ENCODE peak calls at places on chromosomes 12 and 14, in nine cellular contexts. G is heart left ventricle, I is suprapubic skin, N is body of pancreas, P is endothelial cell of umbilical vein, S is upper lobe of left lung, K is right lobe of liver, W is esophagus squamous epithelium, F is stomach. L is an unnamed sample. For H3K27me3, the result is how much of the 10 kb centered on the place peaks cover.

GRCh38 chr12:115806000-115806399 is 471.5 kb downstream of the MED13L start:
- DNase-seq in G (no peak), K (no peak), F (no peak), S (no peak), P (no peak), N (no peak), W (no peak), I (no peak), L (no peak)

GRCh38 chr14:94115068-94115591 is 4.6 kb downstream of the IFI27 start:
- DNase-seq in F (peak), P (peak), G (peak), I (peak), S (peak), K (no peak), N (no peak), W (no peak), L (peak)

GRCh38 chr14:36319899-36320209 is 583 bp downstream of the MBIP start:
- DNase-seq in F (no peak), I (no peak), P (no peak), K (no peak), G (no peak), S (no peak), N (no peak), W (no peak), L (no peak)

GRCh38 chr12:106415134-106415533 is 57.6 kb downstream of the POLR3B start:
- DNase-seq in W (no peak), G (no peak), P (no peak), N (no peak), F (no peak), S (no peak), K (no peak), I (no peak), L (no peak)

GRCh38 chr14:52124791-52125661 is 56.2 kb upstream of the NID2 start:
- DNase-seq in K (no peak), G (peak), W (no peak), F (no peak), N (no peak), I (no peak), P (peak), S (no peak), L (no peak)

GRCh38 chr12:11016937-11017336 is 5.5 kb downstream of the TAS2R19 start:
- DNase-seq in W (no peak), P (no peak), K (no peak), N (no peak), I (no peak), F (no peak), G (no peak), S (no peak), L (no peak)

GRCh38 chr12:95115641-95116040 is 42.2 kb upstream of the NR2C1 start:
- DNase-seq in N (no peak), K (no peak), S (no peak), W (no peak), G (no peak), I (no peak), P (no peak), F (no peak), L (no peak)

GRCh38 chr14:69154779-69155178 is 1.9 kb upstream of the DCAF5 start:
- DNase-seq in F (peak), S (no peak), N (peak), G (no peak), K (no peak), I (no peak), W (no peak), P (peak), L (peak)

GRCh38 chr12:21330682-21331253 is 3.9 kb downstream of the SLCO1A2 start:
- DNase-seq in F (no peak), S (no peak), W (no peak), K (no peak), P (no peak), I (no peak), G (no peak), N (no peak), L (no peak)

GRCh38 chr14:66623838-66624237 is 115.9 kb downstream of the GPHN start:
- DNase-seq in P (no peak), G (no peak), F (no peak), W (no peak), K (no peak), I (no peak), S (no peak), N (no peak), L (no peak)

GRCh38 chr12:46354799-46355194 is 17.8 kb downstream of the SLC38A2 start:
- DNase-seq in G (no peak), N (no peak), K (no peak), P (no peak), I (no peak), S (no peak), F (no peak), W (no peak), L (no peak)

GRCh38 chr14:95340201-95340697 is 20.5 kb upstream of the CLMN start:
- DNase-seq in I (no peak), P (no peak), N (peak), W (no peak), S (no peak), G (no peak), K (peak), F (peak), L (peak)

GRCh38 chr14:75989134-75989533 is 3.6 kb downstream of the IFT43 start:
- DNase-seq in S (no peak), N (no peak), P (peak), I (no peak), G (peak), W (no peak), K (peak), F (no peak), L (no peak)

GRCh38 chr12:72684491-72684890 is 412.3 kb downstream of the TRHDE start:
- DNase-seq in G (no peak), F (no peak), P (no peak), N (no peak), W (no peak), I (no peak), S (no peak), K (no peak), L (no peak)

GRCh38 chr12:10618338-10618987 is 5.1 kb upstream of the MAGOHB start:
- DNase-seq in K (no peak), S (no peak), I (no peak), N (no peak), P (peak), G (no peak), F (no peak), W (no peak), L (no peak)

GRCh38 chr12:117564885-117565284 is 203.5 kb upstream of the NOS1 start:
- DNase-seq in P (no peak), N (no peak), S (no peak), F (no peak), K (no peak), I (no peak), W (no peak), G (no peak), L (no peak)

GRCh38 chr12:30823140-30823669 is 68.5 kb upstream of the CAPRIN2 start:
- DNase-seq in K (peak), P (no peak), N (peak), F (peak), I (peak), W (no peak), S (peak), G (peak), L (no peak)

GRCh38 chr14:89391556-89391955 is 25.5 kb downstream of the FOXN3 start:
- DNase-seq in P (no peak), W (no peak), N (no peak), K (no peak), I (no peak), F (no peak), S (no peak), G (no peak), L (no peak)

GRCh38 chr14:45201908-45202307 is 51.1 kb downstream of the MIS18BP1 start:
- DNase-seq in G (no peak), N (no peak), I (no peak), S (no peak), P (peak), K (no peak), W (no peak), F (no peak), L (no peak)

GRCh38 chr12:47382305-47382704 is 302.5 kb upstream of the AMIGO2 start:
- DNase-seq in N (no peak), I (no peak), K (no peak), F (no peak), P (no peak), G (no peak), W (no peak), S (no peak), L (no peak)

GRCh38 chr14:98217530-98217929 is 1054.5 kb downstream of the BCL11B start:
- DNase-seq in P (no peak), N (no peak), I (no peak), K (no peak), S (no peak), G (no peak), W (no peak), F (no peak), L (no peak)

GRCh38 chr12:30582943-30583342 is 112.7 kb downstream of the IPO8 start:
- DNase-seq in S (no peak), I (no peak), F (no peak), N (no peak), W (no peak), G (no peak), K (no peak), P (no peak), L (no peak)

GRCh38 chr12:106181416-106182114 is 42.8 kb upstream of the NUAK1 start:
- DNase-seq in F (no peak), G (no peak), K (no peak), S (no peak), W (no peak), P (no peak), N (no peak), I (no peak), L (no peak)

GRCh38 chr12:4091001-4091789 is 182.4 kb upstream of the CCND2 start:
- DNase-seq in S (no peak), G (no peak), F (no peak), P (no peak), W (no peak), I (no peak), K (no peak), N (no peak), L (no peak)

GRCh38 chr12:12714276-12715001 is 2.7 kb upstream of the CDKN1B start:
- DNase-seq in F (peak), N (peak), S (peak), G (peak), K (no peak), P (peak), W (no peak), I (no peak), L (peak)

GRCh38 chr14:20609215-20610001 is 18.2 kb upstream of the RNASE12 start:
- DNase-seq in G (peak), N (peak), K (peak), W (no peak), P (peak), F (peak), I (peak), S (peak), L (peak)

GRCh38 chr14:57869530-57870088 is 3.7 kb upstream of the SLC35F4 start:
- DNase-seq in N (peak), F (no peak), W (no peak), P (no peak), G (no peak), I (no peak), K (no peak), S (no peak), L (no peak)

DNA sequence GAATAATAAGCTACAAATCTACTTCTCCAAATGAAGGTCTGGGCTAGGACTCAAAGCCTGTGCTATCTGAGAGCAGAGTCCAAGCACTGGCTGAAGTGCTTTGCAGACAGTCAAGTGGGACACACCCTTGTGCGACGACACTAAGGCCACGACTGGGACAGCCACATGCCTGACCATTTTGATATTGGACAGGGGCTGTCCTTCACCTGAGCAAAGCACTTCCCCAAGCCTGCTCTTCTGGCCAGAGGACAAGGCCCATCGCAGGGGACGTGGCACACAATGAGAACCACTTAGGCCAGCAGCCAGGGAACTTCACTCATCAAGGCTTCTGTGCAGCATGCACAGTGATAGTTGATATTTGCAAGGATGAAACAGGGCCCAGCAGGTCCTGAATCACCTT is 71.4 kb downstream of the RBM19 start:
- DNase-seq in K (no peak), P (no peak), F (no peak), W (no peak), I (no peak), N (no peak), S (no peak), G (no peak), L (no peak)
- H3K27me3 ChIP-seq in K (under half), P (under half), F (under half), W (under half), I (under half), N (under half), S (under half), G (under half), L (under half)

GRCh38 chr14:23379331-23380196 is 2.7 kb downstream of the CMTM5 start:
- DNase-seq in G (peak), P (peak), I (no peak), K (peak), S (peak), W (no peak), F (peak), N (peak), L (peak)

GRCh38 chr14:23377201-23377550 is 330 bp downstream of the CMTM5 start:
- DNase-seq in N (no peak), F (no peak), W (no peak), S (no peak), G (no peak), P (no peak), I (no peak), K (peak), L (no peak)

GRCh38 chr14:23376477-23377200 is at the start of gene CMTM5:
- DNase-seq in W (no peak), S (no peak), F (no peak), I (no peak), G (no peak), K (peak), N (no peak), P (no peak), L (no peak)

GRCh38 chr14:23378612-23379220 is 1.9 kb downstream of the CMTM5 start:
- DNase-seq in I (no peak), K (no peak), W (no peak), F (no peak), N (no peak), G (no peak), P (no peak), S (no peak), L (no peak)

DNA sequence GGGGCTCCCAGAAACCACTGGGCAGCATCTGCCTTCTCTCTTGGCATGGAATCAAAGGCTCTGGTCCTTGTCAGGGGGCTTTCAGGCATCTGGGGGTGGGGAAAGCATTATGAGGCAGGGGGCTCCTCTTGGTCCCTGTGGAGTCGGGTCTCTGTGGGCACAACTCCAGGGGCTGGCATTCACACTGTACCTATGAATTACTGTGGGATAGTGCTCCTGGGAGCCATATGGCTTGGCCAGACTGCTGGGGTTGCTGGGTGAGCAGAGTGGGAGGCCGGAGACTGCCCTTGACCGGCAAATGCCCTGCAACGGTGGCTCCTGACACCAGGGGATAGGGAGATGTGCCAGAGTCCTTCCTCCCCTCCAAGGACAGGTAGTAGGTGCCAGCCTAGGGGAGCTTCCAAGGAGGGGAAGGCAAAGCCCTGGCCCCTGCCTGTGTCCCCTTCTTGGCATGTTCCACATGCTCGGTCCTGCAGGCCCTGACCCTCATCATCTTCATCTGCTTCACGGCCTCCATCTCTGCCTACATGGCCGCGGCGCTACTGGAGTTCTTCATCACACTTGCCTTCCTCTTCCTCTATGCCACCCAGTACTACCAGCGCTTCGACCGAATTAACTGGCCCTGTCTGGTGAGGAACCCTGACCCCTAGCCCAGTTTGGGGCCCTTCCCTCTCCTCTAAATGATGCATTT is 1.2 kb downstream of the CMTM5 start:
- DNase-seq in I (no peak), G (no peak), W (no peak), P (no peak), S (no peak), F (no peak), K (peak), N (no peak), L (no peak)
- TF ChIP-seq POLR2A in I (no peak), G (no peak), W (no peak), P (no peak), S (no peak), F (no peak), K (no peak), N (no peak), L (no peak)

GRCh38 chr14:100317897-100318808 is 5.0 kb upstream of the SLC25A47 start:
- DNase-seq in W (no peak), I (no peak), F (peak), G (peak), S (peak), K (peak), P (peak), N (peak), L (peak)
- H3K4me3 ChIP-seq in W (peak), I (peak), F (peak), G (peak), S (no peak), K (peak), P (no peak), N (no peak), L (peak)

DNA sequence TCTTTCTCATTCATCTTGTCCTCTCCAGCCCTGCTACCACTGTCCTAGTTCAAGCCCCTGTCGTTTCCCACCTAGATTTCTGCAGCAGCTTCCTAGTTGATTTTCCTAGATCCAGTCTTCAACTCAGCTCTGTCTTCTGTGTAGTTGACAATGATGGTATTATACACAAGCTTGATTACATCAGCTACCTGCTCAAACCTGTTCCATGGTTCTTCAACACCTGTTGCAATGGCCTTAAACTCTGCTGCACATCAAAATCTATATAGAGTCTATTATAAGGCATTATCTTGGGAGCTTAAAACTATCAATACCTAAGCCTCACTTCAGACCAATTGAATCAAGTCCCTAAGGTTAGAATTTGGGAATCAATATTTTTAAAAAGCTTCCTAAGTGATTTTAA is 71.7 kb upstream of the PELI2 start:
- DNase-seq in G (no peak), P (no peak), W (no peak), S (no peak), N (no peak), I (no peak), K (no peak), F (no peak), L (no peak)
- H3K27me3 ChIP-seq in G (under half), P (under half), W (under half), S (under half), N (under half), I (under half), K (under half), F (under half), L (under half)

GRCh38 chr12:561116-561705 is 101.5 kb downstream of the B4GALNT3 start:
- DNase-seq in K (no peak), S (no peak), P (no peak), G (no peak), I (no peak), W (no peak), F (no peak), N (no peak), L (no peak)

GRCh38 chr12:560666-561065 is 100.9 kb downstream of the B4GALNT3 start:
- DNase-seq in P (no peak), G (no peak), S (no peak), K (no peak), I (no peak), F (no peak), N (no peak), W (no peak), L (no peak)

GRCh38 chr12:562634-563033 is 100.6 kb downstream of the NINJ2 start:
- DNase-seq in F (no peak), G (no peak), P (no peak), N (no peak), K (no peak), I (no peak), W (no peak), S (no peak), L (no peak)

GRCh38 chr12:563250-563781 is 99.9 kb downstream of the NINJ2 start:
- DNase-seq in W (no peak), K (no peak), I (no peak), P (no peak), N (no peak), G (no peak), S (no peak), F (no peak), L (no peak)

GRCh38 chr12:561908-562593 is 101.2 kb downstream of the NINJ2 start:
- DNase-seq in F (no peak), N (no peak), K (no peak), P (no peak), I (no peak), G (peak), S (no peak), W (peak), L (peak)
- TF ChIP-seq POLR2A in F (no peak), N (no peak), K (no peak), P (no peak), I (peak), G (no peak), S (no peak), W (peak), L (peak)

GRCh38 chr14:91870001-91870400 is 2.7 kb upstream of the TC2N start:
- DNase-seq in N (peak), S (no peak), P (no peak), F (no peak), W (no peak), I (no peak), K (no peak), G (no peak), L (no peak)

GRCh38 chr14:91869556-91869955 is 2.2 kb upstream of the TC2N start:
- DNase-seq in K (no peak), I (no peak), P (no peak), N (peak), W (no peak), F (no peak), G (no peak), S (no peak), L (no peak)

GRCh38 chr14:91866511-91867295 is 633 bp downstream of the TC2N start:
- DNase-seq in K (no peak), P (no peak), N (no peak), S (no peak), F (no peak), G (no peak), I (no peak), W (no peak), L (no peak)

GRCh38 chr14:91866061-91866460 is 1.3 kb downstream of the TC2N start:
- DNase-seq in S (no peak), I (no peak), F (no peak), N (no peak), P (no peak), G (no peak), W (no peak), K (no peak), L (no peak)

GRCh38 chr14:91867316-91867988 is at the start of gene TC2N:
- DNase-seq in K (no peak), F (no peak), S (no peak), P (no peak), W (no peak), N (no peak), I (no peak), G (no peak), L (no peak)
- H3K4me3 ChIP-seq in K (no peak), F (peak), S (no peak), P (no peak), W (no peak), N (no peak), I (no peak), G (no peak), L (no peak)

GRCh38 chr12:24111591-24111990 is 162.1 kb upstream of the SOX5 start:
- DNase-seq in W (no peak), K (no peak), G (no peak), I (no peak), N (no peak), S (no peak), P (peak), F (no peak), L (no peak)
- H3K27me3 ChIP-seq in W (under half), K (under half), G (under half), I (under half), N (under half), S (under half), P (under half), F (under half), L (under half)

GRCh38 chr12:113407931-113408585 is 4.4 kb upstream of the SDS start:
- DNase-seq in K (no peak), G (no peak), S (no peak), N (no peak), F (no peak), W (no peak), I (no peak), P (no peak), L (peak)
- TF ChIP-seq POLR2A in K (no peak), G (no peak), S (no peak), N (no peak), F (no peak), W (no peak), I (no peak), P (no peak), L (no peak)

L was measured in adrenal gland.